ENCODE peak calls at places on chromosomes 4 and X, in nine cellular contexts. One of them, this sample, is unnamed.

GRCh38 chrX:16628954-16629595 is 20.9 kb upstream of the S100G start:
- DNase-seq in sigmoid colon: no peak
- DNase-seq in heart left ventricle: no peak
- DNase-seq in IMR-90: no peak
- DNase-seq in ovary: no peak
- DNase-seq in transverse colon: no peak
- DNase-seq in Peyer's patch: no peak
- DNase-seq in suprapubic skin: no peak
- DNase-seq in tibial nerve: no peak
- DNase-seq in this sample: no peak

GRCh38 chr4:182093431-182093831 is 149.8 kb upstream of the TENM3 start:
- DNase-seq in sigmoid colon: no peak
- DNase-seq in tibial nerve: no peak
- DNase-seq in ovary: no peak
- DNase-seq in suprapubic skin: no peak
- DNase-seq in Peyer's patch: no peak
- DNase-seq in transverse colon: no peak
- DNase-seq in IMR-90: no peak
- DNase-seq in heart left ventricle: no peak
- DNase-seq in this sample: no peak

GRCh38 chr4:122709236-122709635 is 23.3 kb upstream of the BBS12 start:
- DNase-seq in heart left ventricle: no peak
- DNase-seq in Peyer's patch: no peak
- DNase-seq in sigmoid colon: no peak
- DNase-seq in IMR-90: no peak
- DNase-seq in transverse colon: no peak
- DNase-seq in suprapubic skin: no peak
- DNase-seq in ovary: no peak
- DNase-seq in tibial nerve: no peak
- DNase-seq in this sample: no peak

GRCh38 chr4:89492476-89493110 is 185.0 kb upstream of the GPRIN3 start:
- DNase-seq in heart left ventricle: no peak
- DNase-seq in ovary: no peak
- DNase-seq in transverse colon: no peak
- DNase-seq in tibial nerve: no peak
- DNase-seq in IMR-90: peak; percentile 92
- DNase-seq in suprapubic skin: no peak
- DNase-seq in Peyer's patch: no peak
- DNase-seq in sigmoid colon: no peak
- DNase-seq in this sample: no peak

GRCh38 chr4:186104114-186104894 is at the start of gene FAM149A:
- DNase-seq in IMR-90: no peak
- DNase-seq in tibial nerve: no peak
- DNase-seq in transverse colon: peak; percentile 87
- DNase-seq in suprapubic skin: no peak
- DNase-seq in ovary: peak; percentile 68
- DNase-seq in sigmoid colon: peak; percentile 81
- DNase-seq in heart left ventricle: peak; percentile 38
- DNase-seq in Peyer's patch: peak; percentile 87
- DNase-seq in this sample: no peak

GRCh38 chr4:138111462-138112000 is 130.6 kb downstream of the SLC7A11 start:
- DNase-seq in ovary: no peak
- DNase-seq in heart left ventricle: no peak
- DNase-seq in transverse colon: no peak
- DNase-seq in sigmoid colon: no peak
- DNase-seq in Peyer's patch: no peak
- DNase-seq in IMR-90: peak; percentile 29
- DNase-seq in tibial nerve: no peak
- DNase-seq in suprapubic skin: no peak
- DNase-seq in this sample: no peak

GRCh38 chrX:68989865-68990606 is 161.2 kb downstream of the EFNB1 start:
- DNase-seq in suprapubic skin: no peak
- DNase-seq in ovary: peak; percentile 63
- DNase-seq in heart left ventricle: peak; percentile 47
- DNase-seq in sigmoid colon: no peak
- DNase-seq in tibial nerve: no peak
- DNase-seq in IMR-90: peak; percentile 82
- DNase-seq in Peyer's patch: no peak
- DNase-seq in transverse colon: no peak
- DNase-seq in this sample: no peak

GRCh38 chr4:111546881-111547280 is 598.4 kb upstream of the FAM241A start:
- DNase-seq in suprapubic skin: no peak
- DNase-seq in ovary: no peak
- DNase-seq in transverse colon: no peak
- DNase-seq in tibial nerve: no peak
- DNase-seq in IMR-90: no peak
- DNase-seq in sigmoid colon: no peak
- DNase-seq in Peyer's patch: no peak
- DNase-seq in heart left ventricle: no peak
- DNase-seq in this sample: no peak

GRCh38 chr4:127304356-127304755 is 328.4 kb upstream of the INTU start:
- DNase-seq in transverse colon: no peak
- DNase-seq in IMR-90: peak; percentile 24
- DNase-seq in sigmoid colon: no peak
- DNase-seq in tibial nerve: peak; percentile 48
- DNase-seq in heart left ventricle: no peak
- DNase-seq in Peyer's patch: no peak
- DNase-seq in suprapubic skin: no peak
- DNase-seq in ovary: no peak
- DNase-seq in this sample: no peak

GRCh38 chr4:76611611-76612010 is 176.6 kb downstream of the SHROOM3 start:
- DNase-seq in ovary: peak; percentile 61
- DNase-seq in transverse colon: peak; percentile 76
- DNase-seq in sigmoid colon: no peak
- DNase-seq in Peyer's patch: peak; percentile 74
- DNase-seq in suprapubic skin: no peak
- DNase-seq in IMR-90: peak; percentile 68
- DNase-seq in tibial nerve: peak; percentile 19
- DNase-seq in heart left ventricle: no peak
- DNase-seq in this sample: no peak

GRCh38 chr4:101357751-101358150 is 10.4 kb upstream of the PPP3CA start:
- DNase-seq in sigmoid colon: no peak
- DNase-seq in heart left ventricle: no peak
- DNase-seq in IMR-90: peak; percentile 28
- DNase-seq in suprapubic skin: no peak
- DNase-seq in Peyer's patch: no peak
- DNase-seq in tibial nerve: no peak
- DNase-seq in ovary: no peak
- DNase-seq in transverse colon: no peak
- DNase-seq in this sample: no peak

GRCh38 chr4:106473515-106473914 is 104.9 kb upstream of the GIMD1 start:
- DNase-seq in tibial nerve: no peak
- DNase-seq in IMR-90: no peak
- DNase-seq in suprapubic skin: no peak
- DNase-seq in transverse colon: no peak
- DNase-seq in heart left ventricle: no peak
- DNase-seq in sigmoid colon: no peak
- DNase-seq in Peyer's patch: no peak
- DNase-seq in ovary: no peak
- DNase-seq in this sample: no peak

GRCh38 chr4:20044936-20045335 is 206.8 kb upstream of the SLIT2 start:
- DNase-seq in suprapubic skin: no peak
- DNase-seq in tibial nerve: no peak
- DNase-seq in IMR-90: no peak
- DNase-seq in heart left ventricle: no peak
- DNase-seq in transverse colon: no peak
- DNase-seq in sigmoid colon: no peak
- DNase-seq in ovary: no peak
- DNase-seq in Peyer's patch: no peak
- DNase-seq in this sample: no peak

GRCh38 chr4:2800691-2801596 is 8.1 kb downstream of the SH3BP2 start:
- DNase-seq in sigmoid colon: peak; percentile 91
- DNase-seq in Peyer's patch: peak; percentile 63
- DNase-seq in IMR-90: peak; percentile 37
- DNase-seq in suprapubic skin: peak; percentile 91
- DNase-seq in tibial nerve: peak; percentile 58
- DNase-seq in heart left ventricle: peak; percentile 89
- DNase-seq in transverse colon: peak; percentile 70
- DNase-seq in ovary: peak; percentile 88
- DNase-seq in this sample: no peak

GRCh38 chr4:168496834-168497233 is at the start of gene PALLD:
- DNase-seq in sigmoid colon: no peak
- DNase-seq in Peyer's patch: no peak
- DNase-seq in ovary: no peak
- DNase-seq in IMR-90: peak; percentile 60
- DNase-seq in transverse colon: no peak
- DNase-seq in tibial nerve: no peak
- DNase-seq in suprapubic skin: no peak
- DNase-seq in heart left ventricle: peak; percentile 71
- DNase-seq in this sample: no peak

GRCh38 chrX:45769919-45770582 is 569.4 kb upstream of the DIPK2B start:
- DNase-seq in ovary: peak; percentile 77
- DNase-seq in Peyer's patch: peak; percentile 74
- DNase-seq in transverse colon: peak; percentile 71
- DNase-seq in suprapubic skin: peak; percentile 79
- DNase-seq in tibial nerve: peak; percentile 49
- DNase-seq in sigmoid colon: peak; percentile 91
- DNase-seq in IMR-90: peak; percentile 91
- DNase-seq in heart left ventricle: peak; percentile 55
- DNase-seq in this sample: peak; percentile 2
- TF ChIP-seq POLR2A in ovary: peak; percentile 23
- TF ChIP-seq POLR2A in Peyer's patch: peak; percentile 55
- TF ChIP-seq POLR2A in transverse colon: peak; percentile 78
- TF ChIP-seq POLR2A in suprapubic skin: peak; percentile 17
- TF ChIP-seq POLR2A in tibial nerve: no peak
- TF ChIP-seq POLR2A in sigmoid colon: peak; percentile 45
- TF ChIP-seq POLR2A in IMR-90: peak; percentile 83
- TF ChIP-seq POLR2A in heart left ventricle: peak; percentile 54
- TF ChIP-seq POLR2A in this sample: no peak

DNA sequence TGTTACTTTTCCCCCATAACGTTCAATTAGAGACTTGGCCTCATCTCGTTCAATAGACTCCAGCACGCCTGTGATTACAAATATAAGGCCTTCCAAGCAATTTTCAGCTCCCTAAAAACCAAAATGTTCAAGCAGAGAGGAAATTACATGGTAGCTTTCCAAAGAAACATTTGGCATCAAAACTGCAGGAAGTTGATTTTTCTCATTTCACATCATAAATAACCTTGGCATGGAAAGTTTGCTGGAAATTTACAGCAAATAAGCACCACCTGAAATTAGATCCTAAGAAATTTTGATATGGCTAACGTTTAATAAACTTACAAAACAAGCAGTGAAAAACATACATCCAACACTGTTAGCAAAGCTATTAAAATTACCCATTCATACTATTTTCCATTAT is 53.3 kb downstream of the RFC1 start:
- DNase-seq in sigmoid colon: no peak
- DNase-seq in IMR-90: no peak
- DNase-seq in ovary: no peak
- DNase-seq in transverse colon: no peak
- DNase-seq in Peyer's patch: no peak
- DNase-seq in suprapubic skin: no peak
- DNase-seq in tibial nerve: no peak
- DNase-seq in heart left ventricle: no peak
- DNase-seq in this sample: no peak
- H3K36me3 ChIP-seq in sigmoid colon: peaks cover 15% of the 10 kb centered on the region
- H3K36me3 ChIP-seq in IMR-90: peaks cover 20% of the 10 kb centered on the region
- H3K36me3 ChIP-seq in ovary: no peaks in the 10 kb centered on the region
- H3K36me3 ChIP-seq in transverse colon: no peaks in the 10 kb centered on the region
- H3K36me3 ChIP-seq in Peyer's patch: no peaks in the 10 kb centered on the region
- H3K36me3 ChIP-seq in suprapubic skin: peaks cover 77% of the 10 kb centered on the region
- H3K36me3 ChIP-seq in tibial nerve: peaks cover 87% of the 10 kb centered on the region
- H3K36me3 ChIP-seq in heart left ventricle: peaks cover 47% of the 10 kb centered on the region
- H3K36me3 ChIP-seq in this sample: peaks cover 6% of the 10 kb centered on the region

GRCh38 chr4:146330392-146330791 is 116.1 kb downstream of the REELD1 start:
- DNase-seq in sigmoid colon: no peak
- DNase-seq in tibial nerve: no peak
- DNase-seq in Peyer's patch: no peak
- DNase-seq in suprapubic skin: no peak
- DNase-seq in heart left ventricle: no peak
- DNase-seq in IMR-90: peak; percentile 59
- DNase-seq in ovary: no peak
- DNase-seq in transverse colon: no peak
- DNase-seq in this sample: no peak
- TF ChIP-seq POLR2A in sigmoid colon: no peak
- TF ChIP-seq POLR2A in tibial nerve: no peak
- TF ChIP-seq POLR2A in Peyer's patch: no peak
- TF ChIP-seq POLR2A in suprapubic skin: no peak
- TF ChIP-seq POLR2A in heart left ventricle: no peak
- TF ChIP-seq POLR2A in IMR-90: no peak
- TF ChIP-seq POLR2A in ovary: no peak
- TF ChIP-seq POLR2A in transverse colon: no peak
- TF ChIP-seq POLR2A in this sample: no peak

DNA sequence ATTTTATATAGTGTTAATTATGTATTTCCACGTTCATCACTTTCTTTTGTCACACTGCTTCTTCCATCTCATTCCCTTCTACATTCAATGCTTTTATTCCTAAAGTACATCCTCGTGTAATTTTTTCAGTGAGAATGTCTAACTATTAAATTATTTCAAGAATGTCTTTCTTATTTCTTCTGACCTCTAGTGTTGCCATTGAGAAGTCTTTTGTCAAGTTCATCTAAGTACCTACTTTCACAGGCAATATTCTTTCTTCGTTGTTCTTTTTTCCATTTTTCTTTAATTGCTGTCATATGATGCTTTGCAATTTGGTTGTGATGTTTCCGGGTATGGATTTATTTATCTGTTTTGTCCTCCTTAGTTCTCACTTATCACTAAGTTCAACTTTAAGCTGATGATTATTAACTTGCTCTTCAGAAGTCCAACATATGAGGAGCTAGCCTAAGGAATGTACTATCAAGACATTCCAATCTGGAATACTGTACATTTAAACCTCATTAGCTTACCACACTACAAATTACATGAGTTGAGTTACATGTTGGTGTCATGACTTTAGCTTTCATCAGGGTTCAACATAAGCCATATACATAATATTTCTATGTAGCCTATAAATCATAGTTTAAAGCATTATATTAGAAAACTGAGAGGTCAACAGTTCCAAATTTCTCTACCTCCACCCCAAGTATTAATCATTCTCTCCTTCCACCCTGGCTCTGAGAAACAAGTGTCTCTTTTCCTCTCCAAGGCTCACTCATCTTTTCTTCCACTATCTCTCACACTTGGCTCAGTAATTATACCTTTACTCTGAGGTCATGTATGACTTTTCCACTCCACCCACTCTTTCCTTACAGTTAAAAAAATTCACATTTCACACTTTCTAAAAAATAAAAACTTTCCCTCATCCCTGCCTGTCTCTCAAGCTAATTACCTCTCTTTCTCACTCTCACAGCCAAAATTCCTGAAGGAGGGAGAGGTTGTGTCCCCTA is 81.5 kb downstream of the COX18 start:
- DNase-seq in suprapubic skin: no peak
- DNase-seq in IMR-90: no peak
- DNase-seq in Peyer's patch: no peak
- DNase-seq in sigmoid colon: no peak
- DNase-seq in heart left ventricle: no peak
- DNase-seq in tibial nerve: no peak
- DNase-seq in transverse colon: no peak
- DNase-seq in ovary: no peak
- DNase-seq in this sample: no peak
- H3K36me3 ChIP-seq in suprapubic skin: no peaks in the 10 kb centered on the region
- H3K36me3 ChIP-seq in IMR-90: no peaks in the 10 kb centered on the region
- H3K36me3 ChIP-seq in Peyer's patch: no peaks in the 10 kb centered on the region
- H3K36me3 ChIP-seq in sigmoid colon: no peaks in the 10 kb centered on the region
- H3K36me3 ChIP-seq in heart left ventricle: no peaks in the 10 kb centered on the region
- H3K36me3 ChIP-seq in tibial nerve: no peaks in the 10 kb centered on the region
- H3K36me3 ChIP-seq in transverse colon: no peaks in the 10 kb centered on the region
- H3K36me3 ChIP-seq in ovary: no peaks in the 10 kb centered on the region
- H3K36me3 ChIP-seq in this sample: no peaks in the 10 kb centered on the region

GRCh38 chrX:53686151-53686885 is at the start of gene HUWE1:
- DNase-seq in IMR-90: peak; percentile 58
- DNase-seq in suprapubic skin: peak; percentile 87
- DNase-seq in heart left ventricle: peak; percentile 82
- DNase-seq in transverse colon: peak; percentile 84
- DNase-seq in Peyer's patch: peak; percentile 78
- DNase-seq in tibial nerve: peak; percentile 58
- DNase-seq in sigmoid colon: peak; percentile 89
- DNase-seq in ovary: peak; percentile 86
- DNase-seq in this sample: peak; percentile 7
- TF ChIP-seq POLR2A in IMR-90: no peak
- TF ChIP-seq POLR2A in suprapubic skin: no peak
- TF ChIP-seq POLR2A in heart left ventricle: peak; percentile 32
- TF ChIP-seq POLR2A in transverse colon: peak; percentile 44
- TF ChIP-seq POLR2A in Peyer's patch: no peak
- TF ChIP-seq POLR2A in tibial nerve: no peak
- TF ChIP-seq POLR2A in sigmoid colon: no peak
- TF ChIP-seq POLR2A in ovary: peak; percentile 18
- TF ChIP-seq POLR2A in this sample: no peak

This sample was measured in esophagus squamous epithelium.